ENCODE peak calls at places on chromosomes 12 and 14, in five cellular contexts. One of them, this sample, is unnamed.

GRCh38 chr12:38144049-38144448 is 172.5 kb upstream of the ALG10B start:
- DNase-seq in fibroblast of lung: no peak
- DNase-seq in AG04450: no peak
- DNase-seq in body of pancreas: no peak
- DNase-seq in Caco-2: no peak
- DNase-seq in this sample: no peak

GRCh38 chr14:65627315-65627714 is 214.8 kb downstream of the FUT8 start:
- DNase-seq in fibroblast of lung: no peak
- DNase-seq in AG04450: no peak
- DNase-seq in body of pancreas: no peak
- DNase-seq in Caco-2: no peak
- DNase-seq in this sample: no peak

GRCh38 chr12:58681730-58682129 is 238.6 kb downstream of the LRIG3 start:
- DNase-seq in fibroblast of lung: no peak
- DNase-seq in AG04450: no peak
- DNase-seq in body of pancreas: peak
- DNase-seq in Caco-2: no peak
- DNase-seq in this sample: peak

GRCh38 chr14:41404121-41404520 is 202.6 kb upstream of the LRFN5 start:
- DNase-seq in fibroblast of lung: peak
- DNase-seq in AG04450: no peak
- DNase-seq in body of pancreas: no peak
- DNase-seq in Caco-2: no peak
- DNase-seq in this sample: no peak

GRCh38 chr14:97361181-97361580 is 564.0 kb downstream of the VRK1 start:
- DNase-seq in fibroblast of lung: no peak
- DNase-seq in AG04450: no peak
- DNase-seq in body of pancreas: no peak
- DNase-seq in Caco-2: no peak
- DNase-seq in this sample: no peak

GRCh38 chr12:32025906-32026305 is 66.7 kb downstream of the RESF1 start:
- DNase-seq in fibroblast of lung: no peak
- DNase-seq in AG04450: no peak
- DNase-seq in body of pancreas: no peak
- DNase-seq in Caco-2: no peak
- DNase-seq in this sample: no peak

GRCh38 chr12:49897276-49897675 is 6.4 kb downstream of the FAIM2 start:
- DNase-seq in fibroblast of lung: peak
- DNase-seq in AG04450: no peak
- DNase-seq in body of pancreas: no peak
- DNase-seq in Caco-2: no peak
- DNase-seq in this sample: no peak

GRCh38 chr12:52239767-52240166 is 6.7 kb downstream of the KRT7 start:
- DNase-seq in fibroblast of lung: no peak
- DNase-seq in AG04450: no peak
- DNase-seq in body of pancreas: no peak
- DNase-seq in Caco-2: no peak
- DNase-seq in this sample: no peak

GRCh38 chr12:66092559-66093269 is 37.8 kb downstream of the LLPH start:
- DNase-seq in fibroblast of lung: peak
- DNase-seq in AG04450: no peak
- DNase-seq in body of pancreas: peak
- DNase-seq in Caco-2: no peak
- DNase-seq in this sample: no peak

GRCh38 chr12:91993287-91994028 is 152.2 kb downstream of the BTG1 start:
- DNase-seq in fibroblast of lung: no peak
- DNase-seq in AG04450: no peak
- DNase-seq in body of pancreas: no peak
- DNase-seq in Caco-2: no peak
- DNase-seq in this sample: no peak

GRCh38 chr12:27107976-27108375 is 25.6 kb upstream of the C12orf71 start:
- DNase-seq in fibroblast of lung: no peak
- DNase-seq in AG04450: no peak
- DNase-seq in body of pancreas: no peak
- DNase-seq in Caco-2: no peak
- DNase-seq in this sample: no peak

GRCh38 chr12:52147367-52147972 is 44.3 kb downstream of the KRT80 start:
- DNase-seq in fibroblast of lung: peak
- DNase-seq in AG04450: peak
- DNase-seq in body of pancreas: peak
- DNase-seq in Caco-2: peak
- DNase-seq in this sample: no peak

GRCh38 chr12:38771871-38772270 is 133.5 kb downstream of the CPNE8 start:
- DNase-seq in fibroblast of lung: no peak
- DNase-seq in AG04450: no peak
- DNase-seq in body of pancreas: no peak
- DNase-seq in Caco-2: no peak
- DNase-seq in this sample: no peak

GRCh38 chr12:77923882-77924281 is 93.2 kb downstream of the NAV3 start:
- DNase-seq in fibroblast of lung: peak
- DNase-seq in AG04450: no peak
- DNase-seq in body of pancreas: no peak
- DNase-seq in Caco-2: no peak
- DNase-seq in this sample: no peak

GRCh38 chr14:58954874-58955273 is 233.6 kb upstream of the DAAM1 start:
- DNase-seq in fibroblast of lung: no peak
- DNase-seq in AG04450: no peak
- DNase-seq in body of pancreas: no peak
- DNase-seq in Caco-2: no peak
- DNase-seq in this sample: no peak

GRCh38 chr14:61537567-61538463 is 157.5 kb upstream of the HIF1A start:
- DNase-seq in fibroblast of lung: peak
- DNase-seq in AG04450: no peak
- DNase-seq in body of pancreas: peak
- DNase-seq in Caco-2: peak
- DNase-seq in this sample: peak

GRCh38 chr12:30931222-30931621 is 4.7 kb downstream of the TSPAN11 start:
- DNase-seq in fibroblast of lung: no peak
- DNase-seq in AG04450: no peak
- DNase-seq in body of pancreas: no peak
- DNase-seq in Caco-2: no peak
- DNase-seq in this sample: peak

GRCh38 chr12:10634427-10634826 is 21.0 kb upstream of the MAGOHB start:
- DNase-seq in fibroblast of lung: peak
- DNase-seq in AG04450: no peak
- DNase-seq in body of pancreas: no peak
- DNase-seq in Caco-2: peak
- DNase-seq in this sample: no peak

GRCh38 chr14:99479903-99480855 is 480 bp downstream of the SETD3 start:
- DNase-seq in fibroblast of lung: peak
- DNase-seq in AG04450: peak
- DNase-seq in body of pancreas: peak
- DNase-seq in Caco-2: peak
- DNase-seq in this sample: no peak

GRCh38 chr14:99479160-99479902 is 1.3 kb downstream of the SETD3 start:
- DNase-seq in fibroblast of lung: peak
- DNase-seq in AG04450: no peak
- DNase-seq in body of pancreas: peak
- DNase-seq in Caco-2: no peak
- DNase-seq in this sample: no peak

GRCh38 chr14:99480856-99481744 is at the start of the genes CCNK and SETD3:
- DNase-seq in fibroblast of lung: peak
- DNase-seq in AG04450: peak
- DNase-seq in body of pancreas: peak
- DNase-seq in Caco-2: peak
- DNase-seq in this sample: peak

GRCh38 chr14:99484106-99484505 is 2.9 kb downstream of the CCNK start:
- DNase-seq in fibroblast of lung: no peak
- DNase-seq in AG04450: no peak
- DNase-seq in body of pancreas: no peak
- DNase-seq in Caco-2: no peak
- DNase-seq in this sample: no peak

DNA sequence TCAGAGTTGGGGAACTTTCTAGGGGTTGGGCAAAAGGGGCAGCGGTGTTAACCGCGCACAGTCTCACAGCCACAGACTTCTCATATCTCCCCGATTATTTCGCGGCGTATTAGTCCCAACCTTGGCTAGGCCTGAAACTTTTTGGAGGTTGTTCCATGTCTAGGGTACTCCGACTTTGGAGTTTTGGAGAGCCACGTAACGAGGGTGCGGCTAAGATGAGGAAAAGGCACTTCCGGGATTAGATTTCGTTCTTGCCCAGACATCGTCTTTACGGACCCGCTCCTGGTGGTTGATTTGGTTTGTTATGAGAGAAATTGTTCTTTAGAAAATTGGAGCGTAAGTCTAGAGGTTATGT is 513 bp downstream of the CCNK start:
- DNase-seq in fibroblast of lung: peak
- DNase-seq in AG04450: no peak
- DNase-seq in body of pancreas: peak
- DNase-seq in Caco-2: peak
- DNase-seq in this sample: no peak
- H3K4me3 ChIP-seq in fibroblast of lung: peak
- H3K4me3 ChIP-seq in AG04450: peak
- H3K4me3 ChIP-seq in body of pancreas: peak
- H3K4me3 ChIP-seq in Caco-2: peak
- H3K4me3 ChIP-seq in this sample: peak

GRCh38 chr14:77276959-77277358 is 6.0 kb upstream of the NGB start:
- DNase-seq in fibroblast of lung: no peak
- DNase-seq in AG04450: no peak
- DNase-seq in body of pancreas: no peak
- DNase-seq in Caco-2: no peak
- DNase-seq in this sample: no peak

GRCh38 chr14:77276295-77276935 is 5.4 kb upstream of the NGB start:
- DNase-seq in fibroblast of lung: no peak
- DNase-seq in AG04450: no peak
- DNase-seq in body of pancreas: no peak
- DNase-seq in Caco-2: no peak
- DNase-seq in this sample: no peak

GRCh38 chr14:77275855-77276153 is 4.8 kb upstream of the NGB start:
- DNase-seq in fibroblast of lung: no peak
- DNase-seq in AG04450: no peak
- DNase-seq in body of pancreas: no peak
- DNase-seq in Caco-2: no peak
- DNase-seq in this sample: no peak

GRCh38 chr14:77279719-77280118 is 8.7 kb upstream of the NGB start:
- DNase-seq in fibroblast of lung: no peak
- DNase-seq in AG04450: no peak
- DNase-seq in body of pancreas: no peak
- DNase-seq in Caco-2: no peak
- DNase-seq in this sample: no peak

DNA sequence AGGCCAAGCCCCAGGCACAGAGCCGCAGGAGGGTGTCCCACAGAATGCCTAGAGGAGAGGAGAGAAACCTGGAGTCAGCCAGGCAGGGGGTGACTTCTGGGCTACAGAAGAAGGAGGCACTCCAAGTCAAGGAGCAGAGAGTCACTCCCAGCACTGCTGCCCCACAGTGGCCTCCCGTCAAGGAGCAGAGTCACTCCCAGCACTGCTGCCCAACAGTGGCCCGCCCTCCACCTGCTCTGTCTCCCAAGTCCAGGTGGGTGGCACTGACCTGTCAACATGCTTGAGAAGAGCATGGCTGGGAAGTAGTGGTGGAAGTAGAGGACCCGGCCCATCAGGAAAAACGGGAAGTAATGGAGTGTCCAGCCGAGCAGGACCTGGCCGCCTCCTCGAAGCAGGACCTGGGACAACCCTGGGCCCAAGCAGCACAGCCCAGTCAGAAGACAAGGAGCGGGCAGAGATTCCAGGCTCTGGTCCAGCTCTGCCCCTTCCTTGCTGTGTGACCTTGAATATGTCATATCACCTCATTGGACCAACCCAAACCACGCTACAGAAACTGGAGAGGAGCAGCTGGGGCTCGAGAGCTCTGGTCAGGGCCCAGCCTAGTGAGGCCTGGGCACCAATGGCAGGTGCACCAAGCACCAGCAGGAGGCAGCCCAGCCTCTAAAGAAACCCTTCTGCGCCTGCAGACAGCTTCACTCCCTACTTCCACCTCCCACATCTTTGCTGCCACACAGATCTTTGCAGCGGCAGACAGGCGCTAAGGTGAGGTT is 7.6 kb upstream of the NGB start:
- DNase-seq in fibroblast of lung: no peak
- DNase-seq in AG04450: no peak
- DNase-seq in body of pancreas: no peak
- DNase-seq in Caco-2: no peak
- DNase-seq in this sample: no peak
- TF ChIP-seq CTCF in fibroblast of lung: no peak
- TF ChIP-seq CTCF in AG04450: no peak
- TF ChIP-seq CTCF in body of pancreas: no peak
- TF ChIP-seq CTCF in Caco-2: no peak
- TF ChIP-seq CTCF in this sample: no peak

GRCh38 chr14:39264057-39264456 is 30.3 kb downstream of the MIA2 start:
- DNase-seq in fibroblast of lung: no peak
- DNase-seq in AG04450: no peak
- DNase-seq in body of pancreas: no peak
- DNase-seq in Caco-2: no peak
- DNase-seq in this sample: no peak

GRCh38 chr14:39264558-39264957 is 30.8 kb downstream of the MIA2 start:
- DNase-seq in fibroblast of lung: peak
- DNase-seq in AG04450: no peak
- DNase-seq in body of pancreas: no peak
- DNase-seq in Caco-2: no peak
- DNase-seq in this sample: no peak

GRCh38 chr14:39266589-39266870 is 32.8 kb downstream of the MIA2 start:
- DNase-seq in fibroblast of lung: peak
- DNase-seq in AG04450: no peak
- DNase-seq in body of pancreas: peak
- DNase-seq in Caco-2: peak
- DNase-seq in this sample: no peak

GRCh38 chr14:39265741-39266588 is 32.2 kb downstream of the MIA2 start:
- DNase-seq in fibroblast of lung: peak
- DNase-seq in AG04450: no peak
- DNase-seq in body of pancreas: no peak
- DNase-seq in Caco-2: no peak
- DNase-seq in this sample: peak

GRCh38 chr14:39265032-39265431 is 31.3 kb downstream of the MIA2 start:
- DNase-seq in fibroblast of lung: peak
- DNase-seq in AG04450: no peak
- DNase-seq in body of pancreas: peak
- DNase-seq in Caco-2: no peak
- DNase-seq in this sample: no peak
- H3K4me3 ChIP-seq in fibroblast of lung: no peak
- H3K4me3 ChIP-seq in AG04450: no peak
- H3K4me3 ChIP-seq in body of pancreas: no peak
- H3K4me3 ChIP-seq in Caco-2: no peak
- H3K4me3 ChIP-seq in this sample: no peak

GRCh38 chr14:20247651-20248246 is 8.7 kb downstream of the OR11H4 start:
- DNase-seq in fibroblast of lung: no peak
- DNase-seq in AG04450: no peak
- DNase-seq in body of pancreas: peak
- DNase-seq in Caco-2: peak
- DNase-seq in this sample: peak
- TF ChIP-seq CTCF in fibroblast of lung: no peak
- TF ChIP-seq CTCF in AG04450: no peak
- TF ChIP-seq CTCF in body of pancreas: peak
- TF ChIP-seq CTCF in Caco-2: peak
- TF ChIP-seq CTCF in this sample: peak

This sample was measured in LNCaP clone FGC.